ENCODE peak calls at places on chromosome 16, in six cellular contexts. One of them, this sample, is unnamed.
A peak's percentile ranks its signal among the peaks of the same experiment; 100 is the strongest.

GRCh38 chr16:74500907-74501306 is 79.6 kb upstream of the CLEC18B start:
- DNase-seq in fibroblast of lung: no peak
- DNase-seq in AG20443: no peak
- DNase-seq in cardiac fibroblast: no peak
- DNase-seq in HFF-Myc: no peak
- DNase-seq in T follicular helper cell: no peak
- DNase-seq in this sample: no peak

GRCh38 chr16:72109966-72110530 is 16.4 kb downstream of the DHX38 start:
- DNase-seq in fibroblast of lung: no peak
- DNase-seq in HFF-Myc: no peak
- DNase-seq in cardiac fibroblast: no peak
- DNase-seq in AG20443: no peak
- DNase-seq in T follicular helper cell: no peak
- DNase-seq in this sample: no peak

GRCh38 chr16:9012848-9013507 is 49.3 kb upstream of the USP7 start:
- DNase-seq in T follicular helper cell: no peak
- DNase-seq in HFF-Myc: no peak
- DNase-seq in cardiac fibroblast: no peak
- DNase-seq in fibroblast of lung: peak; percentile 5
- DNase-seq in AG20443: no peak
- DNase-seq in this sample: no peak

GRCh38 chr16:3637371-3637923 is 17.0 kb upstream of the DNASE1 start:
- DNase-seq in T follicular helper cell: no peak
- DNase-seq in cardiac fibroblast: peak; percentile 9
- DNase-seq in AG20443: peak; percentile 8
- DNase-seq in fibroblast of lung: no peak
- DNase-seq in HFF-Myc: no peak
- DNase-seq in this sample: no peak

GRCh38 chr16:71288890-71289731 is at the start of gene CMTR2:
- DNase-seq in AG20443: peak; percentile 100
- DNase-seq in fibroblast of lung: peak; percentile 98
- DNase-seq in HFF-Myc: peak; percentile 81
- DNase-seq in T follicular helper cell: peak; percentile 77
- DNase-seq in cardiac fibroblast: peak; percentile 97
- DNase-seq in this sample: peak; percentile 80

GRCh38 chr16:48053346-48053745 is 102.4 kb downstream of the ABCC12 start:
- DNase-seq in HFF-Myc: peak; percentile 4
- DNase-seq in fibroblast of lung: peak; percentile 56
- DNase-seq in T follicular helper cell: no peak
- DNase-seq in cardiac fibroblast: peak; percentile 44
- DNase-seq in AG20443: peak; percentile 67
- DNase-seq in this sample: no peak

GRCh38 chr16:47258874-47259461 is 115.2 kb upstream of the NETO2 start:
- DNase-seq in HFF-Myc: peak; percentile 15
- DNase-seq in fibroblast of lung: peak; percentile 42
- DNase-seq in cardiac fibroblast: peak; percentile 52
- DNase-seq in T follicular helper cell: no peak
- DNase-seq in AG20443: peak; percentile 37
- DNase-seq in this sample: no peak

GRCh38 chr16:85316944-85317343 is 204.7 kb upstream of the CIBAR2 start:
- DNase-seq in fibroblast of lung: no peak
- DNase-seq in cardiac fibroblast: no peak
- DNase-seq in HFF-Myc: no peak
- DNase-seq in T follicular helper cell: no peak
- DNase-seq in AG20443: no peak
- DNase-seq in this sample: no peak

GRCh38 chr16:154223-155030 is 2.0 kb downstream of the HBZ start:
- DNase-seq in cardiac fibroblast: no peak
- DNase-seq in AG20443: no peak
- DNase-seq in fibroblast of lung: peak; percentile 26
- DNase-seq in T follicular helper cell: no peak
- DNase-seq in HFF-Myc: no peak
- DNase-seq in this sample: no peak

GRCh38 chr16:22326771-22327445 is 29.7 kb downstream of the POLR3E start:
- DNase-seq in HFF-Myc: no peak
- DNase-seq in AG20443: peak; percentile 7
- DNase-seq in cardiac fibroblast: no peak
- DNase-seq in T follicular helper cell: no peak
- DNase-seq in fibroblast of lung: no peak
- DNase-seq in this sample: no peak

GRCh38 chr16:85205747-85206471 is 93.6 kb upstream of the CIBAR2 start:
- DNase-seq in T follicular helper cell: no peak
- DNase-seq in AG20443: no peak
- DNase-seq in HFF-Myc: no peak
- DNase-seq in cardiac fibroblast: peak; percentile 44
- DNase-seq in fibroblast of lung: peak; percentile 70
- DNase-seq in this sample: no peak

GRCh38 chr16:1610071-1610840 is 1.6 kb downstream of the IFT140 start:
- DNase-seq in fibroblast of lung: peak; percentile 82
- DNase-seq in T follicular helper cell: peak; percentile 90
- DNase-seq in HFF-Myc: peak; percentile 49
- DNase-seq in cardiac fibroblast: peak; percentile 87
- DNase-seq in AG20443: peak; percentile 96
- DNase-seq in this sample: peak; percentile 87

GRCh38 chr16:48321307-48322036 is 63.7 kb downstream of the SIAH1 start:
- DNase-seq in HFF-Myc: no peak
- DNase-seq in T follicular helper cell: no peak
- DNase-seq in cardiac fibroblast: peak; percentile 69
- DNase-seq in fibroblast of lung: peak; percentile 70
- DNase-seq in AG20443: no peak
- DNase-seq in this sample: no peak

GRCh38 chr16:55273356-55273755 is 50.6 kb upstream of the IRX6 start:
- DNase-seq in AG20443: no peak
- DNase-seq in HFF-Myc: no peak
- DNase-seq in T follicular helper cell: no peak
- DNase-seq in cardiac fibroblast: no peak
- DNase-seq in fibroblast of lung: no peak
- DNase-seq in this sample: no peak

GRCh38 chr16:61146429-61146828 is 889.8 kb downstream of the CDH8 start:
- DNase-seq in T follicular helper cell: no peak
- DNase-seq in cardiac fibroblast: no peak
- DNase-seq in fibroblast of lung: no peak
- DNase-seq in AG20443: no peak
- DNase-seq in HFF-Myc: no peak
- DNase-seq in this sample: no peak

GRCh38 chr16:72094266-72094610 is 591 bp downstream of the DHX38 start:
- DNase-seq in T follicular helper cell: no peak
- DNase-seq in cardiac fibroblast: no peak
- DNase-seq in HFF-Myc: no peak
- DNase-seq in AG20443: no peak
- DNase-seq in fibroblast of lung: no peak
- DNase-seq in this sample: no peak

GRCh38 chr16:84592718-84593117 is 25.2 kb downstream of the COTL1 start:
- DNase-seq in T follicular helper cell: no peak
- DNase-seq in cardiac fibroblast: no peak
- DNase-seq in AG20443: no peak
- DNase-seq in fibroblast of lung: no peak
- DNase-seq in HFF-Myc: no peak
- DNase-seq in this sample: no peak

GRCh38 chr16:82481455-82481854 is 145.3 kb upstream of the CDH13 start:
- DNase-seq in fibroblast of lung: no peak
- DNase-seq in AG20443: no peak
- DNase-seq in T follicular helper cell: no peak
- DNase-seq in HFF-Myc: no peak
- DNase-seq in cardiac fibroblast: peak; percentile 19
- DNase-seq in this sample: no peak

GRCh38 chr16:83675136-83675535 is 132.6 kb upstream of the HSBP1 start:
- DNase-seq in HFF-Myc: no peak
- DNase-seq in fibroblast of lung: no peak
- DNase-seq in cardiac fibroblast: no peak
- DNase-seq in AG20443: no peak
- DNase-seq in T follicular helper cell: no peak
- DNase-seq in this sample: no peak

GRCh38 chr16:70695351-70696070 is 9.7 kb upstream of the MTSS2 start:
- DNase-seq in T follicular helper cell: no peak
- DNase-seq in fibroblast of lung: no peak
- DNase-seq in AG20443: no peak
- DNase-seq in cardiac fibroblast: no peak
- DNase-seq in HFF-Myc: no peak
- DNase-seq in this sample: no peak

GRCh38 chr16:88370365-88370764 is 12.4 kb upstream of the ZNF469 start:
- DNase-seq in fibroblast of lung: no peak
- DNase-seq in AG20443: no peak
- DNase-seq in T follicular helper cell: no peak
- DNase-seq in cardiac fibroblast: no peak
- DNase-seq in HFF-Myc: no peak
- DNase-seq in this sample: no peak

GRCh38 chr16:12195296-12195695 is 218.8 kb downstream of the SNX29 start:
- DNase-seq in HFF-Myc: no peak
- DNase-seq in T follicular helper cell: no peak
- DNase-seq in AG20443: no peak
- DNase-seq in cardiac fibroblast: no peak
- DNase-seq in fibroblast of lung: no peak
- DNase-seq in this sample: no peak

GRCh38 chr16:71428883-71429282 is 13.0 kb downstream of the TLE7 start:
- DNase-seq in cardiac fibroblast: peak; percentile 11
- DNase-seq in fibroblast of lung: no peak
- DNase-seq in HFF-Myc: no peak
- DNase-seq in AG20443: no peak
- DNase-seq in T follicular helper cell: no peak
- DNase-seq in this sample: no peak

GRCh38 chr16:67541391-67542263 is 13.0 kb downstream of the RIPOR1 start:
- DNase-seq in cardiac fibroblast: peak; percentile 76
- DNase-seq in T follicular helper cell: no peak
- DNase-seq in HFF-Myc: no peak
- DNase-seq in fibroblast of lung: no peak
- DNase-seq in AG20443: no peak
- DNase-seq in this sample: no peak

GRCh38 chr16:4654387-4654901 is 29.8 kb downstream of the MGRN1 start:
- DNase-seq in HFF-Myc: no peak
- DNase-seq in T follicular helper cell: no peak
- DNase-seq in cardiac fibroblast: no peak
- DNase-seq in fibroblast of lung: no peak
- DNase-seq in AG20443: no peak
- DNase-seq in this sample: no peak

GRCh38 chr16:21301168-21301894 is 23.2 kb upstream of the CRYM start:
- DNase-seq in fibroblast of lung: peak; percentile 57
- DNase-seq in HFF-Myc: peak; percentile 52
- DNase-seq in cardiac fibroblast: peak; percentile 77
- DNase-seq in T follicular helper cell: peak; percentile 17
- DNase-seq in AG20443: peak; percentile 83
- DNase-seq in this sample: no peak

GRCh38 chr16:87344931-87345631 is 27.9 kb upstream of the C16orf95 start:
- DNase-seq in cardiac fibroblast: no peak
- DNase-seq in T follicular helper cell: peak; percentile 40
- DNase-seq in AG20443: peak; percentile 34
- DNase-seq in HFF-Myc: no peak
- DNase-seq in fibroblast of lung: no peak
- DNase-seq in this sample: peak; percentile 44

GRCh38 chr16:14015948-14016347 is 55.2 kb upstream of the MRTFB start:
- DNase-seq in fibroblast of lung: peak; percentile 93
- DNase-seq in AG20443: peak; percentile 62
- DNase-seq in T follicular helper cell: no peak
- DNase-seq in cardiac fibroblast: peak; percentile 90
- DNase-seq in HFF-Myc: peak; percentile 89
- DNase-seq in this sample: no peak

GRCh38 chr16:1916654-1916990 is 1.6 kb downstream of the HS3ST6 start:
- DNase-seq in AG20443: no peak
- DNase-seq in HFF-Myc: no peak
- DNase-seq in cardiac fibroblast: no peak
- DNase-seq in fibroblast of lung: no peak
- DNase-seq in T follicular helper cell: no peak
- DNase-seq in this sample: no peak

GRCh38 chr16:58518980-58519368 is 3.7 kb downstream of the SETD6 start:
- DNase-seq in AG20443: no peak
- DNase-seq in fibroblast of lung: no peak
- DNase-seq in T follicular helper cell: no peak
- DNase-seq in cardiac fibroblast: no peak
- DNase-seq in HFF-Myc: no peak
- DNase-seq in this sample: no peak

GRCh38 chr16:86740817-86741799 is 162.8 kb downstream of the FOXL1 start:
- DNase-seq in AG20443: peak; percentile 80
- DNase-seq in fibroblast of lung: peak; percentile 74
- DNase-seq in cardiac fibroblast: peak; percentile 96
- DNase-seq in T follicular helper cell: no peak
- DNase-seq in HFF-Myc: peak; percentile 36
- DNase-seq in this sample: no peak

GRCh38 chr16:85746431-85747227 is 4.3 kb downstream of the C16orf74 start:
- DNase-seq in T follicular helper cell: no peak
- DNase-seq in fibroblast of lung: peak; percentile 22
- DNase-seq in cardiac fibroblast: peak; percentile 66
- DNase-seq in HFF-Myc: no peak
- DNase-seq in AG20443: peak; percentile 57
- DNase-seq in this sample: no peak

GRCh38 chr16:49552273-49552928 is 178.8 kb downstream of the C16orf78 start:
- DNase-seq in AG20443: no peak
- DNase-seq in fibroblast of lung: no peak
- DNase-seq in cardiac fibroblast: no peak
- DNase-seq in HFF-Myc: no peak
- DNase-seq in T follicular helper cell: no peak
- DNase-seq in this sample: no peak

GRCh38 chr16:67409631-67410030 is 6.6 kb downstream of the ZDHHC1 start:
- DNase-seq in cardiac fibroblast: no peak
- DNase-seq in fibroblast of lung: no peak
- DNase-seq in AG20443: no peak
- DNase-seq in HFF-Myc: no peak
- DNase-seq in T follicular helper cell: no peak
- DNase-seq in this sample: no peak